ENCODE peak calls at places on chromosomes 12 and 14, in six cellular contexts. G is myocyte; P is AML-193; C is cardiac fibroblast; Q is Kasumi-1; Y is naive thymus-derived CD8-positive, alpha-beta T cell. D is an unnamed sample.

GRCh38 chr12:105031061-105031807 is 45.1 kb downstream of the NOPCHAP1 start:
- DNase-seq in Y (no peak), P (no peak), C (no peak), G (no peak), Q (peak), D (no peak)

GRCh38 chr12:27969011-27969900 is 3.3 kb downstream of the PTHLH start:
- DNase-seq in Q (peak), G (peak), P (no peak), Y (no peak), C (peak), D (peak)

GRCh38 chr14:99393059-99393655 is 87.5 kb downstream of the SETD3 start:
- DNase-seq in C (peak), G (no peak), P (no peak), Y (no peak), Q (peak), D (peak)

GRCh38 chr12:62466018-62466595 is 519 bp upstream of the MON2 start:
- DNase-seq in P (peak), Q (peak), G (peak), Y (no peak), C (peak), D (peak)

GRCh38 chr12:32102234-32102633 is 4.4 kb upstream of the BICD1 start:
- DNase-seq in Q (no peak), P (no peak), Y (no peak), G (no peak), C (peak), D (peak)

GRCh38 chr14:105411017-105411941 is 8.3 kb upstream of the MTA1 start:
- DNase-seq in Y (no peak), C (peak), G (peak), P (no peak), Q (no peak), D (peak)

GRCh38 chr12:110135012-110135411 is 10.9 kb downstream of the IFT81 start:
- DNase-seq in Q (no peak), P (no peak), C (peak), Y (no peak), G (no peak), D (peak)

GRCh38 chr14:24365600-24366374 is 2.2 kb upstream of the NFATC4 start:
- DNase-seq in C (peak), Q (peak), P (peak), Y (peak), G (peak), D (peak)

GRCh38 chr12:62273724-62274380 is 13.6 kb downstream of the USP15 start:
- DNase-seq in P (no peak), G (no peak), Y (no peak), Q (no peak), C (no peak), D (no peak)

GRCh38 chr12:122086641-122087285 is 8.2 kb downstream of the MLXIP start:
- DNase-seq in Q (no peak), P (no peak), C (no peak), G (no peak), Y (no peak), D (no peak)

GRCh38 chr12:77104281-77104680 is 38.9 kb upstream of the E2F7 start:
- DNase-seq in C (no peak), Y (no peak), G (no peak), Q (no peak), P (no peak), D (no peak)

GRCh38 chr14:26598081-26598671 is 343 bp upstream of the NOVA1 start:
- DNase-seq in Q (peak), C (peak), P (no peak), Y (no peak), G (peak), D (peak)

GRCh38 chr14:29548948-29549370 is 378.7 kb downstream of the PRKD1 start:
- DNase-seq in Y (no peak), G (peak), C (peak), Q (peak), P (peak), D (peak)

GRCh38 chr14:22791302-22791701 is 23.9 kb downstream of the SLC7A7 start:
- DNase-seq in P (no peak), C (peak), G (peak), Q (no peak), Y (no peak), D (peak)

GRCh38 chr12:132610051-132610759 is at the start of gene LRCOL1:
- DNase-seq in Y (no peak), C (peak), P (no peak), G (peak), Q (peak), D (peak)

GRCh38 chr12:76555226-76555767 is 4.3 kb downstream of the OSBPL8 start:
- DNase-seq in C (no peak), G (no peak), P (no peak), Y (no peak), Q (peak), D (peak)

GRCh38 chr14:34926552-34926951 is 51.4 kb upstream of the BAZ1A start:
- DNase-seq in C (peak), Y (no peak), P (no peak), G (no peak), Q (no peak), D (peak)

GRCh38 chr12:107525063-107525718 is 160.4 kb upstream of the PWP1 start:
- DNase-seq in Y (no peak), P (no peak), Q (no peak), C (no peak), G (no peak), D (no peak)

GRCh38 chr12:26630546-26631027 is 202.4 kb downstream of the ITPR2 start:
- DNase-seq in C (peak), G (peak), Q (no peak), Y (no peak), P (no peak), D (peak)

GRCh38 chr12:74646831-74647230 is 109.2 kb downstream of the ATXN7L3B start:
- DNase-seq in P (no peak), C (peak), Y (no peak), Q (peak), G (peak), D (peak)

GRCh38 chr12:91819132-91819447 is 326.6 kb downstream of the BTG1 start:
- DNase-seq in G (no peak), Y (no peak), Q (no peak), P (no peak), C (peak), D (no peak)

GRCh38 chr14:76550534-76550933 is 174.6 kb downstream of the ESRRB start:
- DNase-seq in P (no peak), Q (no peak), Y (no peak), G (no peak), C (peak), D (peak)

GRCh38 chr12:12998248-12998647 is 1.8 kb downstream of the HEBP1 start:
- DNase-seq in Y (no peak), P (no peak), C (no peak), Q (no peak), G (no peak), D (no peak)

GRCh38 chr14:83883732-83884131 is 1646.2 kb upstream of the FLRT2 start:
- DNase-seq in P (no peak), C (no peak), Q (no peak), Y (no peak), G (no peak), D (no peak)

GRCh38 chr14:63614964-63615363 is 26.7 kb downstream of the WDR89 start:
- DNase-seq in C (peak), Y (no peak), G (peak), Q (no peak), P (no peak), D (peak)

GRCh38 chr14:104431351-104431928 is 148.1 kb upstream of the C14orf180 start:
- DNase-seq in G (no peak), Q (no peak), C (no peak), P (no peak), Y (no peak), D (no peak)

GRCh38 chr14:22370084-22370847 is 218.8 kb downstream of the DAD1 start:
- DNase-seq in C (peak), Q (no peak), P (no peak), Y (no peak), G (peak), D (peak)

GRCh38 chr14:92932448-92933395 is 9.8 kb downstream of the CHGA start:
- DNase-seq in C (no peak), G (no peak), P (no peak), Q (no peak), Y (no peak), D (no peak)

D was measured in fibroblast of the aortic adventitia.